ENCODE peak calls at places on chromosomes 2 and 18, in seven cellular contexts. One of them, this sample, is unnamed.

GRCh38 chr2:231250698-231251097 is 52.3 kb downstream of the ARMC9 start:
- DNase-seq in H1: no peak
- DNase-seq in trophoblast cell: no peak
- DNase-seq in neuronal stem cell: no peak
- DNase-seq in H9: no peak
- DNase-seq in mesenchymal stem cell: no peak
- DNase-seq in IMR-90: no peak
- DNase-seq in this sample: no peak

GRCh38 chr2:196991061-196991460 is 64.6 kb upstream of the PGAP1 start:
- DNase-seq in neuronal stem cell: peak
- DNase-seq in H9: no peak
- DNase-seq in trophoblast cell: no peak
- DNase-seq in H1: no peak
- DNase-seq in IMR-90: no peak
- DNase-seq in mesenchymal stem cell: no peak
- DNase-seq in this sample: no peak

GRCh38 chr2:182048088-182048487 is 62.4 kb downstream of the PPP1R1C start:
- DNase-seq in H1: no peak
- DNase-seq in IMR-90: no peak
- DNase-seq in mesenchymal stem cell: no peak
- DNase-seq in neuronal stem cell: no peak
- DNase-seq in H9: no peak
- DNase-seq in trophoblast cell: no peak
- DNase-seq in this sample: no peak

GRCh38 chr2:241148239-241148638 is 1.0 kb downstream of the PASK start:
- DNase-seq in IMR-90: no peak
- DNase-seq in trophoblast cell: no peak
- DNase-seq in H1: no peak
- DNase-seq in neuronal stem cell: no peak
- DNase-seq in mesenchymal stem cell: no peak
- DNase-seq in H9: no peak
- DNase-seq in this sample: no peak

GRCh38 chr2:174461221-174461620 is 25.6 kb downstream of the GPR155 start:
- DNase-seq in IMR-90: no peak
- DNase-seq in trophoblast cell: no peak
- DNase-seq in H9: no peak
- DNase-seq in neuronal stem cell: no peak
- DNase-seq in mesenchymal stem cell: no peak
- DNase-seq in H1: no peak
- DNase-seq in this sample: no peak

GRCh38 chr2:54814367-54815155 is 91.1 kb downstream of the EML6 start:
- DNase-seq in H9: no peak
- DNase-seq in IMR-90: no peak
- DNase-seq in mesenchymal stem cell: no peak
- DNase-seq in neuronal stem cell: no peak
- DNase-seq in H1: no peak
- DNase-seq in trophoblast cell: no peak
- DNase-seq in this sample: no peak

GRCh38 chr2:219513787-219514186 is 495 bp upstream of the ASIC4 start:
- DNase-seq in H9: no peak
- DNase-seq in mesenchymal stem cell: no peak
- DNase-seq in trophoblast cell: no peak
- DNase-seq in H1: no peak
- DNase-seq in IMR-90: no peak
- DNase-seq in neuronal stem cell: no peak
- DNase-seq in this sample: no peak

GRCh38 chr2:127698553-127699355 is 2.5 kb upstream of the SFT2D3 start:
- DNase-seq in mesenchymal stem cell: no peak
- DNase-seq in H9: no peak
- DNase-seq in trophoblast cell: no peak
- DNase-seq in H1: no peak
- DNase-seq in neuronal stem cell: no peak
- DNase-seq in IMR-90: no peak
- DNase-seq in this sample: no peak

GRCh38 chr2:127664065-127664894 is 11.1 kb downstream of the LIMS2 start:
- DNase-seq in IMR-90: no peak
- DNase-seq in mesenchymal stem cell: no peak
- DNase-seq in neuronal stem cell: no peak
- DNase-seq in H9: peak
- DNase-seq in trophoblast cell: no peak
- DNase-seq in H1: no peak
- DNase-seq in this sample: no peak

GRCh38 chr2:26399781-26400376 is 1.8 kb upstream of the DRC1 start:
- DNase-seq in H9: no peak
- DNase-seq in H1: no peak
- DNase-seq in mesenchymal stem cell: no peak
- DNase-seq in trophoblast cell: no peak
- DNase-seq in IMR-90: no peak
- DNase-seq in neuronal stem cell: no peak
- DNase-seq in this sample: no peak

GRCh38 chr2:226073496-226073895 is 674.0 kb downstream of the NYAP2 start:
- DNase-seq in H9: no peak
- DNase-seq in trophoblast cell: no peak
- DNase-seq in IMR-90: no peak
- DNase-seq in neuronal stem cell: no peak
- DNase-seq in H1: no peak
- DNase-seq in mesenchymal stem cell: no peak
- DNase-seq in this sample: no peak

GRCh38 chr2:205372141-205372540 is 310.2 kb upstream of the NRP2 start:
- DNase-seq in trophoblast cell: no peak
- DNase-seq in mesenchymal stem cell: peak
- DNase-seq in H9: no peak
- DNase-seq in H1: no peak
- DNase-seq in IMR-90: peak
- DNase-seq in neuronal stem cell: no peak
- DNase-seq in this sample: no peak

DNA sequence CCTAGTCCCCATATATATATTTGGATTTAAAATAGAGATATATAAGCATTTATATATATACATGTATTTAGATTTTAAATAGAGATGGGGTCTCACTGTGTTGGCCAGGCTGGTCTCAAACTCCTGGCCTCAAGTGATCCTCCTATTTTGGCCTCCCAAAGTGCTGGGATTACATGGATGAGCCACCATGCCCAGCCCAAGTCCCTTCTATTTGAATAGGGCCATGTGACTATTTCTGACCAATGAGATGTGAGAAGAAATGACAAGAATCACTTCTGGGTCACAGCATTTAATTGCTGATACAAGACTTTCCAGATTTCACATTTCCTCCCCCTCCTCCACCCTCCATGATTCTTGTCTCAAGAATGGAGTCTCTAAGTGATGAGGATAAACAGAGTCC is 6.4 kb upstream of the RBM43 start:
- DNase-seq in neuronal stem cell: no peak
- DNase-seq in trophoblast cell: no peak
- DNase-seq in H9: no peak
- DNase-seq in mesenchymal stem cell: no peak
- DNase-seq in IMR-90: no peak
- DNase-seq in H1: no peak
- DNase-seq in this sample: no peak
- H2BK5ac ChIP-seq in neuronal stem cell: no peak
- H2BK5ac ChIP-seq in trophoblast cell: no peak
- H2BK5ac ChIP-seq in H9: no peak
- H2BK5ac ChIP-seq in mesenchymal stem cell: no peak
- H2BK5ac ChIP-seq in IMR-90: no peak
- H2BK5ac ChIP-seq in H1: no peak
- H2BK5ac ChIP-seq in this sample: no peak

GRCh38 chr2:96626553-96626942 is 11.6 kb downstream of the KANSL3 start:
- DNase-seq in neuronal stem cell: no peak
- DNase-seq in trophoblast cell: no peak
- DNase-seq in mesenchymal stem cell: no peak
- DNase-seq in H1: no peak
- DNase-seq in IMR-90: no peak
- DNase-seq in H9: no peak
- DNase-seq in this sample: no peak
- H2BK5ac ChIP-seq in neuronal stem cell: no peak
- H2BK5ac ChIP-seq in trophoblast cell: no peak
- H2BK5ac ChIP-seq in mesenchymal stem cell: no peak
- H2BK5ac ChIP-seq in H1: no peak
- H2BK5ac ChIP-seq in IMR-90: no peak
- H2BK5ac ChIP-seq in H9: no peak
- H2BK5ac ChIP-seq in this sample: no peak

DNA sequence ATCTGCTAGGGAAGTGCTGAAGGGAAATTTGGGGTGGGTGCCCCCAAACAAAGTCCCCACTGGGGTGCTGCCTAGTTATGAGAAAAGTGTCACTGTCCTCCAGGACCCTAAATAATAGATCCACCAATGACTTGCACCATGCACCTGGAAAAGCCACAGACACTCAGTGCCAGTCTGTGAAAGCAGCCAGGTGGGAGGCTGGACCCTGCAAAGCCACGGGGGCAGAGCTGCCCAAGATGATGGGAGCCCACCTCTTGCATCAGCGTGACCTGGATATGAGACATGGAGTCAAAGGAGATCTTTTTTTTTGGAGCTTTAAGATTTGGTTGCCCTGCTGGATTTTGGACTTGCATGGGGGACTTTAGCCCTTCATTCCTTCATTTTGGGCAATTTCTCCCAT is 431.6 kb downstream of the ERBB4 start:
- DNase-seq in trophoblast cell: no peak
- DNase-seq in H1: no peak
- DNase-seq in IMR-90: no peak
- DNase-seq in neuronal stem cell: no peak
- DNase-seq in H9: no peak
- DNase-seq in mesenchymal stem cell: no peak
- DNase-seq in this sample: no peak
- H2BK5ac ChIP-seq in trophoblast cell: no peak
- H2BK5ac ChIP-seq in H1: no peak
- H2BK5ac ChIP-seq in IMR-90: no peak
- H2BK5ac ChIP-seq in neuronal stem cell: no peak
- H2BK5ac ChIP-seq in H9: no peak
- H2BK5ac ChIP-seq in mesenchymal stem cell: no peak
- H2BK5ac ChIP-seq in this sample: no peak

GRCh38 chr2:118197011-118197695 is 108.9 kb downstream of the INSIG2 start:
- DNase-seq in mesenchymal stem cell: peak
- DNase-seq in H1: no peak
- DNase-seq in trophoblast cell: no peak
- DNase-seq in neuronal stem cell: no peak
- DNase-seq in IMR-90: peak
- DNase-seq in H9: peak
- DNase-seq in this sample: peak
- H2BK5ac ChIP-seq in mesenchymal stem cell: no peak
- H2BK5ac ChIP-seq in H1: no peak
- H2BK5ac ChIP-seq in trophoblast cell: no peak
- H2BK5ac ChIP-seq in neuronal stem cell: no peak
- H2BK5ac ChIP-seq in IMR-90: no peak
- H2BK5ac ChIP-seq in H9: no peak
- H2BK5ac ChIP-seq in this sample: no peak

DNA sequence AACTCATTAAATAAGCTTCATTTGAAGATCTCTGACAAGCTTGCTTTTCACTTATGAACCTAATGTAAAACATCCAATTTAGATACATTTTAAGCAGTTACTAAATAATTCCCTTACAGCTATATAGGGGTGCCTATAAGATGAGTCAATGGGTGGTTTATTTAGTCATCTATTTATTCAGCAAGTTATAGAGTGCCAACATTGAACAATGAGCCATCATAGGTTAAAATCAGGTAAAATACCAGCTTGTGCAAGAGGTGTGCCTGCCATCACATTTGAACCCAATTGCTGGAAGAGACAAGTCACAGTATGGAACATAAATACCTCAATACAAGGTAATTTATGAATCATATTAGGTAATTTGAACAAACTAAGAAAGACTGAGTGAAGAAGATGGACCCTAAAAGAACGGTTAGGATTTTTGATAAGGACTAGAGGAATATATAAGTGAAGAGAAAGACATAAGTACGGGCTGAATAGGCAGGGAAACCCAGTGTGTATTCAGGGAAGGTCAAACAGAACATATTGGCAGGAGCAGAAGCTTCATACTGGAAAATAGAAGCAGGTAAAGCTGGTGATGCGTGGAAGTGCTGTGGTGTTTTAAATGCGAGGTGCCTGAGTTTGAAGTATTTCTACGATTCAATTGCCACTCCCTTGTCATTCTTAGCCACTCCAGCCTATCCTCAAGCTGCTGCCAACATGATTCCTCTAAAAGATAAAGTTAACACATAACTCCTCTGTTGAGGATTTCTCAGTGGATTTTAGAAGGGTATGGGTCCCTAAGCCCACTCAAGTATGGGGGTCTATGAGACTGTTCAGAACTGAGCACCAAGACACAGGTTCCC is 18.9 kb upstream of the STAT4 start:
- DNase-seq in mesenchymal stem cell: no peak
- DNase-seq in H1: no peak
- DNase-seq in H9: no peak
- DNase-seq in IMR-90: no peak
- DNase-seq in trophoblast cell: no peak
- DNase-seq in neuronal stem cell: no peak
- DNase-seq in this sample: no peak
- H2BK5ac ChIP-seq in mesenchymal stem cell: no peak
- H2BK5ac ChIP-seq in H1: no peak
- H2BK5ac ChIP-seq in H9: no peak
- H2BK5ac ChIP-seq in IMR-90: no peak
- H2BK5ac ChIP-seq in trophoblast cell: no peak
- H2BK5ac ChIP-seq in neuronal stem cell: no peak
- H2BK5ac ChIP-seq in this sample: no peak

DNA sequence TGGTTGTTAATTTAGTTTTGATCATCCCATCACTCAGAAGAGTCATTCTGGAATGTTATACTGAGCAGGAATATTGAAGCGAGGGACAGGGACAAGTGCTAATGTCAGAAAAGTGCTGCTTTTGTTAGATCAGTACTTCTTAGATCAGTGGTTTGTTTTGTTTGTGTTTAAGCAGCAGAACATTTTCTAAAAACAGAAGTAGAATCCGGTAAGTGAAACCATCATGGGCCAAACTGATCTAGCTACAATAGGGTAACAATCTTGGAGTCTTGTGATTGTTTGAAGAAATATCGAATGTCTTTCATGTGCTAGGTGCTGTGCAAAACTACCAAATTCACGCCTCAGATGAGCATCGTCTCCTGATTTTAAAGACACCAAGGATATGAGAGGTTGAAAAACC is 45.1 kb upstream of the SEC11C start:
- DNase-seq in IMR-90: no peak
- DNase-seq in mesenchymal stem cell: no peak
- DNase-seq in H9: no peak
- DNase-seq in H1: no peak
- DNase-seq in neuronal stem cell: no peak
- DNase-seq in trophoblast cell: no peak
- DNase-seq in this sample: no peak
- H2BK5ac ChIP-seq in IMR-90: no peak
- H2BK5ac ChIP-seq in mesenchymal stem cell: no peak
- H2BK5ac ChIP-seq in H9: no peak
- H2BK5ac ChIP-seq in H1: no peak
- H2BK5ac ChIP-seq in neuronal stem cell: no peak
- H2BK5ac ChIP-seq in trophoblast cell: no peak
- H2BK5ac ChIP-seq in this sample: no peak

GRCh38 chr2:53777134-53777533 is 9.5 kb downstream of the CHAC2 start:
- DNase-seq in H9: no peak
- DNase-seq in mesenchymal stem cell: no peak
- DNase-seq in neuronal stem cell: no peak
- DNase-seq in trophoblast cell: no peak
- DNase-seq in IMR-90: no peak
- DNase-seq in H1: no peak
- DNase-seq in this sample: no peak
- H2BK5ac ChIP-seq in H9: no peak
- H2BK5ac ChIP-seq in mesenchymal stem cell: no peak
- H2BK5ac ChIP-seq in neuronal stem cell: no peak
- H2BK5ac ChIP-seq in trophoblast cell: no peak
- H2BK5ac ChIP-seq in IMR-90: no peak
- H2BK5ac ChIP-seq in H1: no peak
- H2BK5ac ChIP-seq in this sample: no peak

GRCh38 chr2:150479075-150479915 is 8.2 kb downstream of the RND3 start:
- DNase-seq in trophoblast cell: peak
- DNase-seq in neuronal stem cell: no peak
- DNase-seq in IMR-90: peak
- DNase-seq in H9: no peak
- DNase-seq in H1: no peak
- DNase-seq in mesenchymal stem cell: peak
- DNase-seq in this sample: no peak
- H2BK5ac ChIP-seq in trophoblast cell: peak
- H2BK5ac ChIP-seq in neuronal stem cell: no peak
- H2BK5ac ChIP-seq in IMR-90: peak
- H2BK5ac ChIP-seq in H9: no peak
- H2BK5ac ChIP-seq in H1: no peak
- H2BK5ac ChIP-seq in mesenchymal stem cell: no peak
- H2BK5ac ChIP-seq in this sample: no peak

GRCh38 chr2:96123936-96124335 is 7.6 kb upstream of the ADRA2B start:
- DNase-seq in IMR-90: no peak
- DNase-seq in neuronal stem cell: no peak
- DNase-seq in mesenchymal stem cell: no peak
- DNase-seq in H1: no peak
- DNase-seq in trophoblast cell: no peak
- DNase-seq in H9: no peak
- DNase-seq in this sample: no peak
- H2BK5ac ChIP-seq in IMR-90: no peak
- H2BK5ac ChIP-seq in neuronal stem cell: peak
- H2BK5ac ChIP-seq in mesenchymal stem cell: no peak
- H2BK5ac ChIP-seq in H1: no peak
- H2BK5ac ChIP-seq in trophoblast cell: no peak
- H2BK5ac ChIP-seq in H9: no peak
- H2BK5ac ChIP-seq in this sample: no peak